ENCODE peak calls at places on chromosomes 12 and 14, in six cellular contexts. H is thoracic aorta; W is A549; Y is CD4-positive, alpha-beta memory T cell; O is CD8-positive, alpha-beta T cell; L is heart left ventricle. J is an unnamed sample. For H3K9me3, the result is how much of the 10 kb centered on the place peaks cover.

GRCh38 chr14:99671230-99672224 is 12.6 kb upstream of the CYP46A1 start:
- DNase-seq in L (no peak), W (no peak), O (no peak), H (no peak), Y (no peak), J (no peak)

GRCh38 chr14:75046899-75047298 is 4.4 kb downstream of the MLH3 start:
- DNase-seq in W (no peak), O (no peak), Y (no peak), L (no peak), H (no peak), J (no peak)

GRCh38 chr12:68042212-68042699 is 53.0 kb downstream of the IFNG-AS1 start:
- DNase-seq in L (no peak), O (no peak), H (no peak), Y (no peak), W (no peak), J (no peak)

GRCh38 chr14:91230363-91231035 is 14.0 kb downstream of the GPR68 start:
- DNase-seq in H (no peak), Y (no peak), O (no peak), L (no peak), W (no peak), J (no peak)

GRCh38 chr12:30437616-30438015 is 258.1 kb downstream of the IPO8 start:
- DNase-seq in Y (no peak), W (no peak), O (no peak), H (no peak), L (no peak), J (no peak)

GRCh38 chr12:20272801-20273200 is 95.5 kb upstream of the PDE3A start:
- DNase-seq in O (no peak), W (no peak), Y (no peak), H (no peak), L (no peak), J (peak)

GRCh38 chr12:121524196-121524930 is 56.5 kb downstream of the KDM2B start:
- DNase-seq in O (no peak), Y (no peak), L (peak), H (no peak), W (no peak), J (no peak)

GRCh38 chr12:28033538-28033915 is 61.0 kb upstream of the PTHLH start:
- DNase-seq in Y (no peak), W (no peak), O (no peak), L (no peak), H (no peak), J (no peak)

GRCh38 chr12:110279561-110279960 is 1.5 kb upstream of the ATP2A2 start:
- DNase-seq in H (no peak), O (no peak), W (no peak), L (no peak), Y (no peak), J (no peak)

DNA sequence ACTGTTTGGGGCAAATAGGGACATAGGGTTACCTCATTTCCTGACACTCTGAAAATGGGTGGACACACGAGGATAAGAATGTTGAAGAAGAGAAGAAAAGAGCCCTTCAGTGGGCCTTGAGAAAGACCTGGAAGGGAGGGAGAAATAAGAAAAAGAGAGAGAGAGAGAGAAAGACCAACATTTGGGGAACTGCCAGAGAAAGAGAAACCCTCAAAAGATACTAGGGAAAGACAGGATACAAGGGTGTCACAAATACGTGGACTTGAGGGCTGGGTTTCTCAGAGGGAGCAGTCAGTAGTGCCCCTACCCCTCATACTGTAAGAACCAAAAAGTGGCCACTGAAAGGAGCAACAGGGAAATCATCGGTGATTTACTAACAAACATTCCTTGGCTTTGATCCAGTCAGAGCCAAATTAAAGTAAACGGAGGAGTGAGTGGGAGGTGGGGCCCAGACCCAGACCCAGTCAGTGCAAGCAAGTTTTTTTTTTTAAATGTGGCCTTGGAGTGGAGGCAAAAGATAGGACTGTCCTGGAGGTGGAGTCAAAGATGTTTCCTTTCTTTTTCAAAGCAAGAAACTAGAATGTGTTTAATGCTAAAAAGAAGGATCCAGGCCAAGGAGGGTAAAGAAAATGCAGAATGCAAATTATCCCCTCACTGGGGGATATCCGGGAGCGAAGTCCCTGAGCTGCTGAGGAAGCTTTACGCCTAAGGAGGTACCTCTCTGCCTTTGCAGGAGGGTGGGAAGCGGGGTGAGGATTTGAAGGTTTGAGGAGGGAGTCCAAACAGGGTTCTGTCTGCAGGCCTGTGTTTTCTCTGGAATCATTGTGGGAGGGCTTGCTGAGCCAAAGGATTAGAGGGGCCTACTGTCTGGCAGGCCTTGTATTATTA is 143.4 kb upstream of the AMIGO2 start:
- DNase-seq in O (no peak), L (no peak), Y (no peak), W (no peak), H (no peak), J (no peak)
- H3K4me3 ChIP-seq in O (peak), L (no peak), Y (peak), W (peak), H (peak), J (no peak)

DNA sequence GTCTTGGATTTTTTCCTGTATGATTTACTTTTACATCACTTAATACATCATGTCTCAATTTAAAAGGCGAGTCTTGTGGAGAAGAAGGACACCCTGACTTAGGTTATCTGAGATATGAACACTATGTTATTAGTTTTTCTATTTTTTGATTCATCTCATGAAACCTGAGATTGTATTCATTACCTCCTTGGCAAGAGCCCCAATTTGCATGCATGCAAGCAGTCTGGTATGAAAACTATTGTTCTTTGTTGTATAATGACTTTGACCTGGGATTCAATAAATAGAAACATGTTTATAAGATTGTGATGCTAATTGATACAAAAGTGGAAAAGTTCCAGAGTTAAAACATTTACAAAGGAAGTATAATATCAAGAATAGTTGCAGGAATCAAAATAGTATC is 576.1 kb downstream of the NOVA1 start:
- DNase-seq in L (no peak), Y (no peak), W (no peak), O (no peak), H (no peak), J (no peak)
- H3K9me3 ChIP-seq in L (under half), Y (under half), W (under half), O (under half), H (under half), J (under half)

GRCh38 chr12:66132408-66132807 is 1.9 kb upstream of the LLPH start:
- DNase-seq in Y (no peak), L (no peak), H (no peak), O (no peak), W (no peak), J (peak)
- H3K4me3 ChIP-seq in Y (no peak), L (no peak), H (no peak), O (no peak), W (no peak), J (no peak)

GRCh38 chr12:132921685-132922084 is 34.3 kb upstream of the CHFR start:
- DNase-seq in Y (no peak), H (no peak), W (no peak), O (no peak), L (no peak), J (no peak)
- H3K9me3 ChIP-seq in Y (under half), H (half or more), W (half or more), O (half or more), L (half or more), J (half or more)

DNA sequence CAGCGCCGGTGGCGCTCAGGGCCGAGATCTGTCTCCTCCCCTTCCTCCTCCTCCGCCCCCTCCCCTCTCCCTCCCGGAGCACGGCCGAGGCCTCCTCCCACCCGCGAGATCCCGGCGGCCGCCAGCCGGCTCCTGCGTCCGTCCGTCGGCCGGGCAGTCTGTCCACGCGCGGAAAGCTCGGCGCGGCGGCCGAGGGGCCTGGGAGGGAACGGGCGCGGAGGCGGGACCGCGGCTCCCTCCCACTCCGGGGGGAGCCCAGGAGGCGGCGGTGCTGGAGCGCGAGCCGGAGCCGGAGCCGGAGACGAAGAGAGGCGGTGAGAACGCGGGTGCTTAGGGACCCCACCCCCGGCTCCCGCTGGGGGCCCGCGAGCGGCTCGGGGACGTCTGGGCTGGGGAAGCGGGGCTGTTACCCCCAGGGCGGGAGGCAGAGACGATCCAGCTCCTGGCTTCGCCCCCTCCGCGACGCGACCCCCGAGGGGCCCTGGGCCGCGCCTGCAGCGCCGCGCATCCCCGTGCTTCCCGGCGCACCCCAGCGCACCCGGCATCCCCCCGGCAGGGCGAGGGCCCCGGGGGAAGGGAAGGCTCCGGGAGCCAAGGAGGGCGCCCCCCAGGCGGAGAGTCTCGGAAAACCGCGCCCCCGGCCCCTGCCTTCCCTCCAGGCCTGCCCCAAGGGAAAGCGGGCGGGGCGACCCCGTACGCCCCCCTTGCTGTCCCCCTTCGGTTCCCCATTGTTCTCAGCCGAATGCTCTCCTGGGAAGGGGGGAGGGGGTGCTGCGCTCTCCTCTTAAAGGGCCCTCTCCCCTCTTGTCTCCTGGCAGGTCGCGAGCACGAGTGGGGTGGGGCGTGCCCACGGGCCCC is at the start of gene DTX1:
- DNase-seq in H (no peak), O (peak), Y (peak), L (no peak), W (no peak), J (no peak)
- H3K4me3 ChIP-seq in H (peak), O (peak), Y (peak), L (peak), W (peak), J (no peak)

GRCh38 chr12:34354239-34355200 is 332.2 kb downstream of the ALG10 start:
- DNase-seq in Y (no peak), L (no peak), W (peak), O (no peak), H (no peak), J (no peak)

GRCh38 chr12:34348836-34349672 is 326.8 kb downstream of the ALG10 start:
- DNase-seq in O (no peak), W (peak), H (no peak), L (no peak), Y (no peak), J (no peak)

GRCh38 chr12:34350092-34351041 is 328.1 kb downstream of the ALG10 start:
- DNase-seq in W (peak), L (no peak), O (no peak), Y (no peak), H (no peak), J (no peak)

GRCh38 chr12:34349673-34349961 is 327.3 kb downstream of the ALG10 start:
- DNase-seq in O (no peak), Y (no peak), L (no peak), H (no peak), W (no peak), J (no peak)

DNA sequence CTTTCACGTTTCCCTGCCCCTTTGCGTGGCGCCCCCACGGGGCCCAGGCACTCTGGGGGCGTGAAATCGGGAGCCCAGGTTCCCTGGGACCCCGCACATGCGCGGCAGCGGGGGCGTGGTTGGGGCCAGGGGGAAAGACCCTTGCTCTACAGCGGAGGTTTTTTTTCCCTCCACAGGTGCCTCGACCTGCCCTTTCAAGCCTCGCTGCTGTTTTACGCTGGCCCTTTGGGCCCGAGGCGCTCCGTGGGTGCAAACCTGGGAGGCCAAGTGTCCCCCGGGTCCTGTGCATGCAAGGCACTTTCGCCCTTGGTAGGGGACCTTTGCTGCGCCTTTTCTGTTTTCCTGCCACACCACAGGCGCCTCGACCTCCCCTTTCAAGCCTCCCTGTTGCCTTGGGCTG is 329.8 kb downstream of the ALG10 start:
- DNase-seq in O (no peak), W (no peak), L (no peak), Y (no peak), H (no peak), J (no peak)
- H3K9me3 ChIP-seq in O (under half), W (under half), L (under half), Y (under half), H (under half), J (under half)

DNA sequence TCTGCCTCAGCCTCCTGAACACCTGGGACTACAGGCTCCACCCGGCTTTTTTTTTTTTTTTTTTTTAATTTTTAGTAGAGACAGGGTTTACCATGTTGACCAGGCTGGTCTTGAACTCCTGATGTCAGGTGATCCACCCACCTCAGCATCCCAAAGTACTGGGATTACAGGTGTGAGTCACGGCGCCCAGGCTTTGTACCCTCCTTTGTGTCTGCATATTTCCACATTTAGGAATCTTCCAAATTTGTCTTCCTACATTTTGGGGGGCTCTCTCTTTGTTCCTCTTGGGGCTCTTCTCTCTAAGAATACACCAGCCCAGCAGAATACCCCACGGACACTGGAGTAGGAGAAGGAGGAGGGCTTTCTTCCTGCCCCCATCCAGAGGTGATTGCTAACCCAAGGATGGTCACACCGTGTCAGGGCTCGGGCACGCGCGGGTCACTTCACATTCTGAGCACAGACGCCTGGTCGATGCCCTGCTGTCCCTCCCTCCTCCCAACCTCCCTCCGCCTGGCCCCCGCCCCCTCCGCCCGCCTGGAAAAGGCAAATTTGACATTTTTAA is 2.1 kb upstream of the DNAJC22 start:
- DNase-seq in H (no peak), W (no peak), O (no peak), L (no peak), Y (no peak), J (no peak)
- H3K4me3 ChIP-seq in H (peak), W (no peak), O (no peak), L (no peak), Y (no peak), J (no peak)

GRCh38 chr14:84003316-84003715 is 1526.6 kb upstream of the FLRT2 start:
- DNase-seq in W (no peak), L (no peak), H (no peak), O (no peak), Y (no peak), J (no peak)

GRCh38 chr14:84001023-84001422 is 1528.9 kb upstream of the FLRT2 start:
- DNase-seq in H (no peak), W (no peak), Y (no peak), L (no peak), O (no peak), J (no peak)

GRCh38 chr14:84006643-84007137 is 1523.3 kb upstream of the FLRT2 start:
- DNase-seq in Y (no peak), L (no peak), W (no peak), O (no peak), H (no peak), J (no peak)
- H3K9me3 ChIP-seq in Y (under half), L (under half), W (under half), O (under half), H (under half), J (under half)

GRCh38 chr12:66189476-66189823 is 436 bp downstream of the IRAK3 start:
- DNase-seq in L (no peak), O (no peak), Y (no peak), H (no peak), W (no peak), J (no peak)
- H3K4me3 ChIP-seq in L (peak), O (no peak), Y (no peak), H (peak), W (peak), J (peak)

DNA sequence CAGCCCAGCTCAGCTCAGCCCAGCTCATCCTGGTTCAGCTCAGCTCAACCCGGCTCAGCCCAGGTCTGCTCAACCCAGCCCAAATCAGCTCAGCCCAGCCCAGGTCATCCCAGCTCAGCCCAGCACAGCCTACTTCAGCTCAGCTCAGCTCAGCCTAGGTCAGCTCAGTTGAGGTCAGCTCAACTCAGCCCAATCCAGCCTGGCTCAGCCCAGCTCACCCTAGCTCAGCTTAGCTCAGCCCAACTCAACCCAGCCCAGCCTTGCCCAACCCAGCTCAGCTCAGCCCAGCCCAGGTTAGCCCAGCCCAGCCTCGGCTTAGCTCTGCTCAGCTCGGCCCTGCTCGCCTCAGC is 332.3 kb downstream of the TMEM121 start:
- DNase-seq in L (peak), H (no peak), O (no peak), Y (no peak), W (no peak), J (no peak)
- H3K9me3 ChIP-seq in L (under half), H (under half), O (under half), Y (under half), W (under half), J (under half)